ENCODE peak calls at places on chromosome 22, in seven cellular contexts. F, W, Q, S, P, M and O are unnamed samples.
A peak's percentile ranks its signal among the peaks of the same experiment; 100 is the strongest.

GRCh38 chr22:50439314-50440250 is 35.3 kb downstream of the SBF1 start:
- DNase-seq in F (no peak), W (no peak), Q (no peak), S (no peak), P (no peak), M (no peak), O (no peak)

GRCh38 chr22:43540570-43540969 is 128.8 kb downstream of the MPPED1 start:
- DNase-seq in F (no peak), W (no peak), Q (no peak), S (no peak), P (no peak), M (no peak), O (no peak)

GRCh38 chr22:38947321-38948112 is 9.9 kb upstream of the APOBEC3A start:
- DNase-seq in F (no peak), W (peak; percentile 6), Q (no peak), S (no peak), P (no peak), M (no peak), O (no peak)

GRCh38 chr22:38741166-38741565 is 14.6 kb downstream of the SUN2 start:
- DNase-seq in F (no peak), W (no peak), Q (no peak), S (no peak), P (no peak), M (no peak), O (no peak)

GRCh38 chr22:40654522-40655167 is 18.1 kb upstream of the MRTFA start:
- DNase-seq in F (no peak), W (no peak), Q (no peak), S (peak; percentile 60), P (peak; percentile 59), M (no peak), O (no peak)

GRCh38 chr22:49826603-49827306 is 918 bp downstream of the BRD1 start:
- DNase-seq in F (no peak), W (peak; percentile 64), Q (no peak), S (peak; percentile 54), P (peak; percentile 35), M (no peak), O (peak; percentile 54)

GRCh38 chr22:30221121-30221992 is 25.2 kb downstream of the LIF start:
- DNase-seq in F (no peak), W (peak; percentile 87), Q (no peak), S (no peak), P (no peak), M (no peak), O (no peak)

GRCh38 chr22:42300286-42301071 is 30.0 kb upstream of the TCF20 start:
- DNase-seq in F (no peak), W (peak; percentile 75), Q (no peak), S (no peak), P (no peak), M (no peak), O (peak; percentile 79)

GRCh38 chr22:47207846-47208554 is 445.6 kb downstream of the TBC1D22A start:
- DNase-seq in F (no peak), W (no peak), Q (no peak), S (no peak), P (no peak), M (no peak), O (peak; percentile 27)

GRCh38 chr22:22752556-22753477 is 108.4 kb downstream of the GGTLC2 start:
- DNase-seq in F (no peak), W (no peak), Q (no peak), S (no peak), P (no peak), M (no peak), O (no peak)

GRCh38 chr22:29275819-29276565 is 7.9 kb downstream of the EWSR1 start:
- DNase-seq in F (no peak), W (no peak), Q (no peak), S (no peak), P (no peak), M (no peak), O (no peak)

GRCh38 chr22:49269371-49269770 is 558.3 kb downstream of the BRD1 start:
- DNase-seq in F (no peak), W (no peak), Q (no peak), S (no peak), P (no peak), M (no peak), O (no peak)

GRCh38 chr22:28139993-28140392 is 220.9 kb upstream of the PITPNB start:
- DNase-seq in F (no peak), W (no peak), Q (no peak), S (peak; percentile 77), P (peak; percentile 86), M (no peak), O (no peak)

GRCh38 chr22:49534386-49534785 is 293.3 kb downstream of the BRD1 start:
- DNase-seq in F (no peak), W (no peak), Q (no peak), S (no peak), P (no peak), M (no peak), O (no peak)

GRCh38 chr22:39502109-39502788 is at the start of gene MIEF1:
- DNase-seq in F (peak; percentile 91), W (peak; percentile 94), Q (peak; percentile 79), S (peak; percentile 94), P (peak; percentile 95), M (peak; percentile 92), O (peak; percentile 97)

GRCh38 chr22:42438293-42438650 is 6.1 kb upstream of the NFAM1 start:
- DNase-seq in F (no peak), W (no peak), Q (no peak), S (no peak), P (no peak), M (no peak), O (no peak)

GRCh38 chr22:25403752-25404471 is 160.6 kb upstream of the GRK3 start:
- DNase-seq in F (no peak), W (peak; percentile 24), Q (no peak), S (no peak), P (peak; percentile 25), M (peak; percentile 46), O (no peak)